ENCODE peak calls at places on chromosomes 2 and 18, in four cellular contexts. L is Peyer's patch, M is body of pancreas, F is HCT116. P is an unnamed sample.
A peak's percentile ranks its signal among the peaks of the same experiment; 100 is the strongest.

GRCh38 chr2:58135861-58136260 is 89.3 kb downstream of the VRK2 start:
- DNase-seq in L (no peak), M (no peak), F (no peak), P (no peak)

GRCh38 chr2:10283106-10284062 is 19.3 kb upstream of the HPCAL1 start:
- DNase-seq in F (peak; percentile 88), M (no peak), L (no peak), P (no peak)

GRCh38 chr18:28884304-28884703 is 707.4 kb upstream of the CDH2 start:
- DNase-seq in L (no peak), M (no peak), F (no peak), P (no peak)

GRCh38 chr2:71858056-71858455 is 289.6 kb downstream of the CYP26B1 start:
- DNase-seq in L (no peak), M (no peak), F (no peak), P (no peak)

GRCh38 chr2:239731422-239731821 is 293.7 kb downstream of the NDUFA10 start:
- DNase-seq in F (no peak), L (no peak), M (no peak), P (no peak)

GRCh38 chr2:200797242-200797770 is 14.4 kb upstream of the BZW1 start:
- DNase-seq in M (peak; percentile 48), L (no peak), F (no peak), P (no peak)

GRCh38 chr2:10007440-10007839 is 35.9 kb upstream of the KLF11 start:
- DNase-seq in F (no peak), M (no peak), L (no peak), P (no peak)

GRCh38 chr2:28896906-28897305 is 2.4 kb downstream of the WDR43 start:
- DNase-seq in L (no peak), F (no peak), M (no peak), P (no peak)

GRCh38 chr2:197307236-197307932 is 3.2 kb downstream of the ANKRD44 start:
- DNase-seq in F (no peak), L (no peak), M (no peak), P (no peak)

GRCh38 chr2:216696751-216697560 is 1.6 kb upstream of the IGFBP5 start:
- DNase-seq in F (peak; percentile 48), L (no peak), M (no peak), P (no peak)

GRCh38 chr2:74458957-74459290 is 686 bp downstream of the WBP1 start:
- DNase-seq in L (no peak), F (no peak), M (no peak), P (no peak)

GRCh38 chr2:225355788-225356187 is 43.7 kb upstream of the NYAP2 start:
- DNase-seq in M (no peak), F (no peak), L (no peak), P (no peak)

GRCh38 chr2:42105330-42106256 is 57.8 kb downstream of the PKDCC start:
- DNase-seq in L (peak; percentile 91), F (no peak), M (peak; percentile 24), P (no peak)

GRCh38 chr2:149192425-149192824 is 138.0 kb upstream of the LYPD6 start:
- DNase-seq in M (no peak), F (no peak), L (no peak), P (no peak)

GRCh38 chr2:28736034-28736433 is 15.6 kb upstream of the PPP1CB start:
- DNase-seq in L (no peak), M (peak; percentile 96), F (no peak), P (no peak)

GRCh38 chr2:159497256-159497655 is 119.1 kb downstream of the BAZ2B start:
- DNase-seq in F (peak; percentile 82), M (no peak), L (no peak), P (no peak)

GRCh38 chr2:139529045-139529444 is 748.9 kb upstream of the NXPH2 start:
- DNase-seq in M (no peak), L (no peak), F (no peak), P (no peak)

GRCh38 chr2:220011859-220012258 is 384.4 kb downstream of the SLC4A3 start:
- DNase-seq in M (no peak), L (no peak), F (peak; percentile 40), P (no peak)

GRCh38 chr2:172704072-172704936 is 31.3 kb upstream of the RAPGEF4 start:
- DNase-seq in F (no peak), L (no peak), M (no peak), P (peak; percentile 13)

GRCh38 chr2:159129301-159129700 is 157.2 kb downstream of the WDSUB1 start:
- DNase-seq in L (no peak), F (no peak), M (no peak), P (no peak)

GRCh38 chr2:73971722-73972121 is 13.0 kb upstream of the TET3 start:
- DNase-seq in F (no peak), M (no peak), L (no peak), P (no peak)

GRCh38 chr2:135743860-135744259 is 2.2 kb downstream of the UBXN4 start:
- DNase-seq in F (no peak), M (no peak), L (no peak), P (no peak)

GRCh38 chr2:46869621-46870020 is 46.0 kb downstream of the MCFD2 start:
- DNase-seq in L (no peak), F (no peak), M (no peak), P (no peak)

GRCh38 chr2:1818811-1819210 is 74.5 kb upstream of the PXDN start:
- DNase-seq in L (no peak), F (no peak), M (no peak), P (no peak)

GRCh38 chr2:85547089-85547858 is 8.3 kb downstream of the MAT2A start:
- DNase-seq in M (peak; percentile 50), L (no peak), F (no peak), P (no peak)

GRCh38 chr2:177313162-177313781 is 48.7 kb upstream of the NFE2L2 start:
- DNase-seq in F (no peak), M (no peak), L (no peak), P (no peak)

GRCh38 chr2:67255933-67256615 is 141.1 kb upstream of the ETAA1 start:
- DNase-seq in L (no peak), M (no peak), F (no peak), P (no peak)

GRCh38 chr2:168189835-168190426 is 57.5 kb downstream of the STK39 start:
- DNase-seq in L (no peak), M (no peak), F (peak; percentile 76), P (no peak)

GRCh38 chr2:207133862-207134519 is 31.8 kb downstream of the KLF7 start:
- DNase-seq in M (peak; percentile 31), L (no peak), F (no peak), P (no peak)

DNA sequence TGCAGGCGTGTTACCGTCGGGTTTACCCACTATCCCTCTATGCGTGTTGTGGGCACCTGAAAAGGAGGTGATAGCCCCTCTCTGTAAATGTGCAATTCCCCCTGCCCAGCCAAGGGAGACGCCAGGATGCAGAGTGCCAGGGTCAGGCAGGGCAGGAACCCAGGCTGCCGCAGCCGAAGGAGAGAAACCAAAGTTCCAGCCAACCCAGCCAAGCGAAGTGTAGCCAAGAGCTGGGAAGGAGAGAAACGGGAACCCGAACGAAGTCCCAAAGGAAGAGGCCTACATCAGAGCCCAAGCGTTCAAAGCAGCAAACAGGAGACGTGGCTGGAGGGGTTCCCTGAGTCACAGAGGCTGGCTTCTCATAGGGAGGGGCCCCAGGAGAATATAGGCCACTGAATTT is 24.2 kb upstream of the SPR start:
- DNase-seq in M (no peak), L (no peak), F (no peak), P (no peak)
- H3K4me3 ChIP-seq in M (no peak overlapping the region), L (no peak overlapping the region), F (peak overlapping the region; percentile 51), P (peak overlapping the region; percentile 37)

GRCh38 chr2:217905395-217905794 is 97.4 kb downstream of the TNS1 start:
- DNase-seq in M (no peak), L (no peak), F (no peak), P (no peak)
- H3K4me3 ChIP-seq in M (no peak overlapping the region), L (no peak overlapping the region), F (no peak overlapping the region), P (no peak overlapping the region)

GRCh38 chr2:128233790-128234395 is 84.8 kb downstream of the HS6ST1 start:
- DNase-seq in F (no peak), M (no peak), L (no peak), P (no peak)
- H3K4me3 ChIP-seq in F (no peak overlapping the region), M (no peak overlapping the region), L (peak overlapping the region; percentile 66), P (peak overlapping the region; percentile 51)

GRCh38 chr2:221144909-221145308 is 427.2 kb downstream of the EPHA4 start:
- DNase-seq in L (no peak), F (no peak), M (no peak), P (no peak)
- H3K4me3 ChIP-seq in L (no peak overlapping the region), F (no peak overlapping the region), M (no peak overlapping the region), P (no peak overlapping the region)

GRCh38 chr2:34266908-34267697 is 668.0 kb upstream of the FAM98A start:
- DNase-seq in L (no peak), M (no peak), F (no peak), P (no peak)
- H3K4me3 ChIP-seq in L (no peak overlapping the region), M (no peak overlapping the region), F (no peak overlapping the region), P (no peak overlapping the region)

GRCh38 chr18:67509711-67510110 is 6.8 kb downstream of the DSEL start:
- DNase-seq in M (no peak), L (no peak), F (no peak), P (no peak)
- H3K4me3 ChIP-seq in M (no peak overlapping the region), L (no peak overlapping the region), F (no peak overlapping the region), P (no peak overlapping the region)